ENCODE peak calls at places on chromosomes 4 and X, in four cellular contexts. One of them, this sample, is unnamed.

GRCh38 chr4:54548831-54549460 is 108.8 kb upstream of the KIT start:
- DNase-seq in SK-N-SH: no peak
- DNase-seq in GM12878: no peak
- DNase-seq in K562: no peak
- DNase-seq in this sample: no peak

GRCh38 chrX:79107891-79108718 is 36.4 kb upstream of the GPR174 start:
- DNase-seq in SK-N-SH: no peak
- DNase-seq in GM12878: peak
- DNase-seq in K562: no peak
- DNase-seq in this sample: no peak

GRCh38 chr4:184792950-184793555 is 32.7 kb downstream of the ACSL1 start:
- DNase-seq in SK-N-SH: no peak
- DNase-seq in GM12878: no peak
- DNase-seq in K562: peak
- DNase-seq in this sample: no peak

GRCh38 chr4:139144161-139144859 is 32.7 kb downstream of the ELF2 start:
- DNase-seq in SK-N-SH: no peak
- DNase-seq in GM12878: no peak
- DNase-seq in K562: no peak
- DNase-seq in this sample: peak

GRCh38 chr4:37389967-37390580 is 145.5 kb downstream of the NWD2 start:
- DNase-seq in SK-N-SH: peak
- DNase-seq in GM12878: no peak
- DNase-seq in K562: peak
- DNase-seq in this sample: peak

GRCh38 chr4:78145622-78146021 is 88.5 kb downstream of the FRAS1 start:
- DNase-seq in SK-N-SH: no peak
- DNase-seq in GM12878: no peak
- DNase-seq in K562: no peak
- DNase-seq in this sample: no peak

GRCh38 chrX:149992918-149993317 is 54.6 kb upstream of the EOLA2 start:
- DNase-seq in SK-N-SH: no peak
- DNase-seq in GM12878: no peak
- DNase-seq in K562: no peak
- DNase-seq in this sample: no peak

GRCh38 chrX:1717326-1717725 is 102.5 kb downstream of the ASMT start:
- DNase-seq in SK-N-SH: no peak
- DNase-seq in GM12878: no peak
- DNase-seq in K562: no peak
- DNase-seq in this sample: no peak

GRCh38 chr4:82515705-82516104 is 46.1 kb downstream of the TMEM150C start:
- DNase-seq in SK-N-SH: no peak
- DNase-seq in GM12878: no peak
- DNase-seq in K562: no peak
- DNase-seq in this sample: no peak

GRCh38 chrX:121323337-121323736 is 275.9 kb downstream of the GLUD2 start:
- DNase-seq in SK-N-SH: no peak
- DNase-seq in GM12878: no peak
- DNase-seq in K562: no peak
- DNase-seq in this sample: no peak

GRCh38 chr4:133150643-133151300 is 1.7 kb downstream of the PCDH10 start:
- DNase-seq in SK-N-SH: peak
- DNase-seq in GM12878: no peak
- DNase-seq in K562: no peak
- DNase-seq in this sample: peak

GRCh38 chr4:123232439-123232838 is 164.2 kb upstream of the SPRY1 start:
- DNase-seq in SK-N-SH: no peak
- DNase-seq in GM12878: no peak
- DNase-seq in K562: no peak
- DNase-seq in this sample: no peak

GRCh38 chr4:152255437-152255836 is 280.5 kb downstream of the FBXW7 start:
- DNase-seq in SK-N-SH: no peak
- DNase-seq in GM12878: peak
- DNase-seq in K562: no peak
- DNase-seq in this sample: no peak

GRCh38 chrX:27966955-27967354 is 14.3 kb downstream of the DCAF8L1 start:
- DNase-seq in SK-N-SH: no peak
- DNase-seq in GM12878: no peak
- DNase-seq in K562: no peak
- DNase-seq in this sample: no peak

GRCh38 chr4:7461171-7461570 is 26.4 kb upstream of the PSAPL1 start:
- DNase-seq in SK-N-SH: peak
- DNase-seq in GM12878: no peak
- DNase-seq in K562: no peak
- DNase-seq in this sample: peak

GRCh38 chr4:23775694-23776093 is 114.2 kb downstream of the PPARGC1A start:
- DNase-seq in SK-N-SH: no peak
- DNase-seq in GM12878: no peak
- DNase-seq in K562: no peak
- DNase-seq in this sample: no peak

GRCh38 chr4:56683455-56683854 is 2.4 kb upstream of the HOPX start:
- DNase-seq in SK-N-SH: no peak
- DNase-seq in GM12878: no peak
- DNase-seq in K562: no peak
- DNase-seq in this sample: no peak

GRCh38 chrX:132218100-132218807 is 993 bp downstream of the RAP2C start:
- DNase-seq in SK-N-SH: peak
- DNase-seq in GM12878: peak
- DNase-seq in K562: peak
- DNase-seq in this sample: peak

GRCh38 chr4:142815834-142816233 is 30.3 kb downstream of the INPP4B start:
- DNase-seq in SK-N-SH: no peak
- DNase-seq in GM12878: no peak
- DNase-seq in K562: no peak
- DNase-seq in this sample: no peak

GRCh38 chr4:75702919-75703411 is 21.4 kb upstream of the USO1 start:
- DNase-seq in SK-N-SH: peak
- DNase-seq in GM12878: no peak
- DNase-seq in K562: no peak
- DNase-seq in this sample: no peak

GRCh38 chr4:5050520-5050955 is 742 bp upstream of the STK32B start:
- DNase-seq in SK-N-SH: peak
- DNase-seq in GM12878: no peak
- DNase-seq in K562: peak
- DNase-seq in this sample: peak

GRCh38 chr4:48431401-48431800 is 51.7 kb upstream of the SLC10A4 start:
- DNase-seq in SK-N-SH: no peak
- DNase-seq in GM12878: no peak
- DNase-seq in K562: no peak
- DNase-seq in this sample: no peak

GRCh38 chrX:112628288-112628687 is 51.5 kb downstream of the LHFPL1 start:
- DNase-seq in SK-N-SH: no peak
- DNase-seq in GM12878: no peak
- DNase-seq in K562: no peak
- DNase-seq in this sample: no peak

GRCh38 chrX:112631892-112632291 is 47.8 kb downstream of the LHFPL1 start:
- DNase-seq in SK-N-SH: no peak
- DNase-seq in GM12878: no peak
- DNase-seq in K562: no peak
- DNase-seq in this sample: no peak

DNA sequence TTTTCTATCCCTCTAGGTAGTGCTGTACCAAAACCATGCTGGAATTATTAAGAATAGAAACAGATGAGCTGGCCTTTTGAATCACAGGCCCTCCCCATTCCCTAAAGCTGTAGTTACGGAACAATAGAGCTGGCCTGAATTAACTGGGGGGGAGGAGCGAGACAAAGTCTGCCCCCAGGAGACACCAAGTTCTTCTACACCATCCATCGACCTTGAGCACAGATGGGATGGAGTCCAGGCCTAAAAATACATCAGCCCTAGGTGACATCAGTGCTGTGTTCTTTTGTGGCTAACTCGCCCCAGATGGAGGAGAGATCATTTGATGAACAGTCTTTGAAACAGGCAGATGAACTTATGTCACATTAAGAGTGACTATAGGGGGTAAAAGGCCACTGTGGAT is 49.6 kb downstream of the LHFPL1 start:
- DNase-seq in SK-N-SH: no peak
- DNase-seq in GM12878: no peak
- DNase-seq in K562: no peak
- DNase-seq in this sample: no peak
- TF ChIP-seq USF2 in SK-N-SH: no peak
- TF ChIP-seq USF2 in GM12878: no peak
- TF ChIP-seq USF2 in K562: no peak
- TF ChIP-seq USF2 in this sample: no peak

DNA sequence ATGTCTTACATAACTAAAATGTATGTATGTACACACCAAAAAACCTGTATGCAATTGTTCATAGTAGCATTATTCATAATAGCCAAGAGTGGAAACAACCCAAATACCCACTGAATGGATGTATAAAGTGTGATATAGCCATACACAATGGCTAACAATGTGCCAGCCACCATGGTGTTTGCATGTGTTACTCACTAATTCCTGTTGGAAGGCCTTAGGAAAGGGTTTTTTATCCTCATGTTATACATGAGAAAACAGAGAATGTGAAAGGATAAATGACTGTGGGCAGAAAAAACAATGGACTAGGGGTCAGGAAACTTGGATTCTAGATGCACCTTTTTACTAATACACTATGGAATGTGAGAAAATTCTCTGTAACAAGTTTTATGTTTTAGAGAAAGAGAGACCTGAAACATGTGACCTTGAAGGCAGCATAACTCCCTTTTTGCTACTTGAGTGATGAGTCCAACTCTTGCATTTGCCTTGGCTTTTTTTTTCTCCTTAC is 55.7 kb downstream of the TIGD2 start:
- DNase-seq in SK-N-SH: no peak
- DNase-seq in GM12878: no peak
- DNase-seq in K562: no peak
- DNase-seq in this sample: no peak
- TF ChIP-seq USF1 in SK-N-SH: no peak
- TF ChIP-seq USF1 in GM12878: no peak
- TF ChIP-seq USF1 in K562: no peak
- TF ChIP-seq USF1 in this sample: no peak

GRCh38 chr4:1421650-1422049 is 15.4 kb upstream of the NKX1-1 start:
- DNase-seq in SK-N-SH: no peak
- DNase-seq in GM12878: no peak
- DNase-seq in K562: no peak
- DNase-seq in this sample: no peak
- TF ChIP-seq USF2 in SK-N-SH: no peak
- TF ChIP-seq USF2 in GM12878: no peak
- TF ChIP-seq USF2 in K562: no peak
- TF ChIP-seq USF2 in this sample: no peak

GRCh38 chr4:1044469-1045192 is 33.2 kb downstream of the FGFRL1 start:
- DNase-seq in SK-N-SH: no peak
- DNase-seq in GM12878: no peak
- DNase-seq in K562: no peak
- DNase-seq in this sample: no peak
- TF ChIP-seq USF1 in SK-N-SH: no peak
- TF ChIP-seq USF1 in GM12878: no peak
- TF ChIP-seq USF1 in K562: no peak
- TF ChIP-seq USF1 in this sample: no peak

GRCh38 chr4:151043803-151044535 is 28.9 kb upstream of the LRBA start:
- DNase-seq in SK-N-SH: no peak
- DNase-seq in GM12878: no peak
- DNase-seq in K562: no peak
- DNase-seq in this sample: no peak

GRCh38 chr4:151048913-151049312 is 33.8 kb upstream of the LRBA start:
- DNase-seq in SK-N-SH: no peak
- DNase-seq in GM12878: no peak
- DNase-seq in K562: no peak
- DNase-seq in this sample: peak

GRCh38 chr4:151049430-151049884 is 34.4 kb upstream of the LRBA start:
- DNase-seq in SK-N-SH: no peak
- DNase-seq in GM12878: no peak
- DNase-seq in K562: no peak
- DNase-seq in this sample: peak

GRCh38 chr4:151046609-151047008 is 31.5 kb upstream of the LRBA start:
- DNase-seq in SK-N-SH: no peak
- DNase-seq in GM12878: no peak
- DNase-seq in K562: no peak
- DNase-seq in this sample: no peak

GRCh38 chr4:151045907-151046306 is 30.8 kb upstream of the LRBA start:
- DNase-seq in SK-N-SH: peak
- DNase-seq in GM12878: no peak
- DNase-seq in K562: peak
- DNase-seq in this sample: peak
- TF ChIP-seq USF2 in SK-N-SH: no peak
- TF ChIP-seq USF2 in GM12878: no peak
- TF ChIP-seq USF2 in K562: no peak
- TF ChIP-seq USF2 in this sample: no peak

GRCh38 chrX:9102956-9103355 is 69.0 kb upstream of the FAM9B start:
- DNase-seq in SK-N-SH: no peak
- DNase-seq in GM12878: no peak
- DNase-seq in K562: no peak
- DNase-seq in this sample: no peak
- TF ChIP-seq USF1 in SK-N-SH: no peak
- TF ChIP-seq USF1 in GM12878: no peak
- TF ChIP-seq USF1 in K562: no peak
- TF ChIP-seq USF1 in this sample: no peak